ENCODE peak calls at places on chromosomes 7 and 10, in nine cellular contexts. B, U, I, S, A, Q, F, W and R are unnamed samples.

GRCh38 chr10:60594476-60595051 is 183.7 kb upstream of the CDK1 start:
- DNase-seq in A (no peak), Q (no peak), I (no peak), S (no peak), F (no peak), U (no peak), B (no peak), W (no peak), R (no peak)

GRCh38 chr10:122054046-122055025 is 65.4 kb downstream of the TACC2 start:
- DNase-seq in F (peak; percentile 81), B (peak; percentile 68), S (peak; percentile 56), W (no peak), Q (peak; percentile 60), U (peak; percentile 74), A (peak; percentile 84), I (peak; percentile 62), R (peak; percentile 30)

GRCh38 chr10:51955696-51956095 is 256.3 kb upstream of the CSTF2T start:
- DNase-seq in B (no peak), S (no peak), U (no peak), Q (no peak), A (no peak), W (no peak), F (no peak), I (no peak), R (no peak)

GRCh38 chr7:88202799-88203198 is 17.0 kb downstream of the SRI start:
- DNase-seq in U (no peak), S (no peak), B (no peak), Q (no peak), A (no peak), F (no peak), I (no peak), W (no peak), R (no peak)

GRCh38 chr10:132627736-132628512 is 90.3 kb downstream of the INPP5A start:
- DNase-seq in A (peak; percentile 58), F (peak; percentile 88), Q (no peak), S (no peak), I (peak; percentile 53), W (no peak), U (peak; percentile 70), B (peak; percentile 50), R (peak; percentile 66)

GRCh38 chr7:26013551-26014083 is 138.4 kb upstream of the NFE2L3 start:
- DNase-seq in B (no peak), S (no peak), U (no peak), F (no peak), I (peak; percentile 36), A (no peak), W (no peak), Q (no peak), R (peak; percentile 54)

GRCh38 chr7:5597772-5598171 is 174.1 kb upstream of the TNRC18 start:
- DNase-seq in I (peak; percentile 54), S (no peak), F (no peak), Q (no peak), U (no peak), A (no peak), B (no peak), W (no peak), R (peak; percentile 65)

GRCh38 chr10:44967596-44967995 is 8.0 kb downstream of the RASSF4 start:
- DNase-seq in B (no peak), U (no peak), I (no peak), Q (no peak), A (no peak), F (peak; percentile 78), W (no peak), S (peak; percentile 43), R (no peak)

GRCh38 chr10:30980951-30981616 is 50.6 kb downstream of the ZNF438 start:
- DNase-seq in Q (peak; percentile 33), U (peak; percentile 80), B (no peak), F (peak; percentile 83), I (no peak), A (peak; percentile 83), W (peak; percentile 66), S (peak; percentile 88), R (peak; percentile 68)

GRCh38 chr10:115706482-115707076 is 566.4 kb downstream of the GFRA1 start:
- DNase-seq in I (peak; percentile 23), B (no peak), F (no peak), W (no peak), U (no peak), Q (no peak), S (no peak), A (peak; percentile 64), R (no peak)

GRCh38 chr10:133357293-133358151 is at the start of gene FUOM:
- DNase-seq in B (peak; percentile 81), I (peak; percentile 75), S (peak; percentile 83), F (no peak), U (peak; percentile 72), Q (peak; percentile 58), A (peak; percentile 35), W (no peak), R (no peak)

GRCh38 chr7:75658802-75659201 is 79.9 kb downstream of the HIP1 start:
- DNase-seq in F (no peak), W (no peak), U (no peak), Q (no peak), A (no peak), S (no peak), I (no peak), B (no peak), R (no peak)

GRCh38 chr7:75662579-75663301 is 76.0 kb downstream of the HIP1 start:
- DNase-seq in I (no peak), A (no peak), B (no peak), U (no peak), S (no peak), F (no peak), W (no peak), Q (peak; percentile 38), R (no peak)

GRCh38 chr7:75658369-75658768 is 80.4 kb downstream of the HIP1 start:
- DNase-seq in Q (no peak), F (peak; percentile 76), W (no peak), B (no peak), A (peak; percentile 25), I (no peak), U (no peak), S (no peak), R (no peak)

GRCh38 chr7:75663302-75663907 is 75.3 kb downstream of the HIP1 start:
- DNase-seq in Q (no peak), F (no peak), U (no peak), B (no peak), S (no peak), A (no peak), W (no peak), I (no peak), R (no peak)

DNA sequence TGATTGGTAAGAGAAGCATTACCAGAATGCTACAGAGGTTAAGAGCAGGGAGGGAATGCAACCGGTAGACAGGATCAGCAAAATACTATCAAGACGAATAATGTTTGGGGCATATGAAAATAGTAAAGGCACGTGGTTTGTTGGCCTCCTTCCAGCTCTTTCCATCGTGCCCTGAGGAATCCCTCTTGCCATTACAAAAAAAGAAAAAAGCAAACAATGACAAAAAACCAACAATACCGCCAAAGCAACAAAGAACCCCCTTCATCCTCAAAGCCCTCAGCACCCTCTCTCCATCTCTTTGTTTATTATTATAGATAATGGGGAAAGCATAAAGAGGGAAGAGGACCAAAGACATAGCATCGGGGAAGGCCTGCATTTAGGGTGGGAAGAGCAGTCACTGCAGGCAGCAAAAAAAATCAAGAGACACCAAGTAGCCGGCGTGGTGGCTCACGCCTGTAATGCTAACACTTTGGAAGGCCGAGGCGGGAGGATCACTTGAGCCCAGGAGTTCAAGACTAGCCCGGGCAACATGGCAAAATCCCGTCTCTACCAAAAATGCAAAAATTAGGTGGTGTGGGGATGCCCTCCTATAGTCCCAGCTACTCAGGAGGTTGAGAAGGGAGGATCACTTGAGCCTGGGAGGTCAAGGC is 78.0 kb downstream of the HIP1 start:
- DNase-seq in F (no peak), W (no peak), B (no peak), Q (no peak), I (no peak), S (no peak), U (no peak), A (no peak), R (peak; percentile 27)
- H3K4me1 ChIP-seq in F (peaks cover 60% of the 10 kb centered on the region), W (no peaks in the 10 kb centered on the region), B (no peaks in the 10 kb centered on the region), Q (no peaks in the 10 kb centered on the region), I (no peaks in the 10 kb centered on the region), S (no peaks in the 10 kb centered on the region), U (no peaks in the 10 kb centered on the region), A (peaks cover 2% of the 10 kb centered on the region), R (peaks cover 7% of the 10 kb centered on the region)

DNA sequence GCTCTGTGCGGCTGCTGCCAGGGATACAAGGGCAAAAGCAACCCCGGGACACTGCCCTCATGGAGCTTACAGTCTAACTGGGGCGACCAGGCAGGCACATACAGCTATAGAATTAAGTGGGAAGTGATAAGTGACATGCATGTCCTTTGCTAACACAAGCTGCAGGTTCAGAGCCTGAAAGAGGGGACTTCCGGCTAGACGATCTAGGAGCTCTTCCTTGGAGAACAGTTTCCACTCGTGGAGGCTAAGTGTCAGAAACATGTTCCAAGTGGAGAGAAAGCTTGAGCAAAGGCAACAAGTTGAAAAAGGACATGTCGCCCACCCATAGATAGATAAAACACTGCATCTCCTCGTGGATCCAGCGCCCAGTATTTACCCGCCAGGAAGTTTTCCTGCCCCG is 548 bp upstream of the NKX2-3 start:
- DNase-seq in A (no peak), B (no peak), F (no peak), I (no peak), W (no peak), Q (no peak), S (no peak), U (no peak), R (no peak)
- H3K27me3 ChIP-seq in A (peaks cover 96% of the 10 kb centered on the region), B (peaks cover 100% of the 10 kb centered on the region), F (peaks cover 100% of the 10 kb centered on the region), I (peaks cover 98% of the 10 kb centered on the region), W (peaks cover 47% of the 10 kb centered on the region), Q (peaks cover 100% of the 10 kb centered on the region), S (peaks cover 28% of the 10 kb centered on the region), U (peaks cover 99% of the 10 kb centered on the region), R (no peaks in the 10 kb centered on the region)

GRCh38 chr7:158190756-158191155 is 396.9 kb downstream of the PTPRN2 start:
- DNase-seq in F (no peak), B (no peak), U (no peak), I (no peak), S (no peak), Q (no peak), A (no peak), W (no peak), R (no peak)
- H3K9me3 ChIP-seq in F (no peaks in the 10 kb centered on the region), B (no peaks in the 10 kb centered on the region), U (peaks cover 15% of the 10 kb centered on the region), I (no peaks in the 10 kb centered on the region), S (no peaks in the 10 kb centered on the region), Q (no peaks in the 10 kb centered on the region), A (no peaks in the 10 kb centered on the region), W (no peaks in the 10 kb centered on the region), R (peaks cover 6% of the 10 kb centered on the region)

DNA sequence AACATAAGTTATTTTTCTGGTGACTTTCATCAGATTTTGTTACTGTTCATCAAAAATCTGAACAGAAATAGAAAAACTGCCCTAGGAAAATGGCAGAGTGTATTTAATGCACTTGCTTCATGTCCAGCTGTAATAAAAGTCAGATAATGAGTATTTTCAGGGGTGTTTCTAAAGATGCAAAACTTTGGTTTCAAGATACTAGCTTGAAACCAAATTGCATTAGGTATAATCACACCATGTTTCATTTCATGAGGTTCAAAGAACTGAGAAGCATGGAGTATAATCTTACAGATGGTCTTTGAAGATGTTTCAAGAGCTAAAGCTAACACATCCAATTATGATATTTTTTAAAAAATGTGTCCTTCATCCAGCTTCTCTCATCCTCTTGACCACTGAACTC is 128.9 kb downstream of the NRCAM start:
- DNase-seq in I (no peak), W (no peak), U (no peak), F (no peak), B (no peak), A (no peak), S (no peak), Q (no peak), R (no peak)
- H3K4me1 ChIP-seq in I (peaks cover 9% of the 10 kb centered on the region), W (peaks cover 35% of the 10 kb centered on the region), U (no peaks in the 10 kb centered on the region), F (no peaks in the 10 kb centered on the region), B (peaks cover 55% of the 10 kb centered on the region), A (no peaks in the 10 kb centered on the region), S (no peaks in the 10 kb centered on the region), Q (no peaks in the 10 kb centered on the region), R (peaks cover 3% of the 10 kb centered on the region)